ENCODE peak calls at places on chromosomes 3 and 15, in nine cellular contexts. J, K, X, V, E, B, D, G and C are unnamed samples.

GRCh38 chr3:14837188-14837587 is 18.4 kb downstream of the FGD5 start:
- DNase-seq in E (no peak), B (no peak), X (no peak), J (no peak), D (no peak), K (no peak), G (no peak), V (no peak), C (no peak)

GRCh38 chr15:101027273-101027901 is 108.2 kb downstream of the LRRK1 start:
- DNase-seq in K (no peak), V (no peak), G (no peak), D (no peak), E (peak; percentile 49), J (no peak), B (no peak), X (no peak), C (no peak)

GRCh38 chr15:41485226-41485625 is 8.4 kb upstream of the ITPKA start:
- DNase-seq in E (no peak), D (no peak), X (no peak), V (no peak), B (no peak), J (no peak), G (no peak), K (no peak), C (no peak)

GRCh38 chr3:197216169-197216860 is 82.1 kb downstream of the DLG1 start:
- DNase-seq in J (no peak), V (peak; percentile 27), E (no peak), D (no peak), X (no peak), B (no peak), G (no peak), K (no peak), C (no peak)

GRCh38 chr3:165669502-165669901 is 167.7 kb downstream of the BCHE start:
- DNase-seq in X (no peak), K (no peak), J (no peak), G (no peak), B (no peak), V (no peak), D (no peak), E (no peak), C (no peak)

GRCh38 chr3:25155696-25156471 is 272.2 kb upstream of the RARB start:
- DNase-seq in E (no peak), D (no peak), V (no peak), G (no peak), X (peak; percentile 24), K (no peak), J (peak; percentile 49), B (no peak), C (no peak)

GRCh38 chr15:63344737-63345390 is 36.8 kb downstream of the CA12 start:
- DNase-seq in X (no peak), V (no peak), D (no peak), B (no peak), G (no peak), J (no peak), E (no peak), K (no peak), C (no peak)

GRCh38 chr15:57591237-57591821 is 375 bp upstream of the MYZAP start:
- DNase-seq in B (no peak), D (no peak), E (no peak), J (no peak), X (no peak), K (no peak), G (peak; percentile 82), V (no peak), C (no peak)